ENCODE peak calls at places on chromosomes 5 and 9, in four cellular contexts. I, P, C and N are unnamed samples.

GRCh38 chr5:171336486-171337206 is 27.6 kb downstream of the TLX3 start:
- DNase-seq in C (no peak), P (peak), I (peak), N (peak)

GRCh38 chr9:73023025-73023541 is 70.2 kb upstream of the ALDH1A1 start:
- DNase-seq in P (peak), I (peak), C (peak), N (peak)

GRCh38 chr9:127333326-127334064 is 63.5 kb upstream of the SLC2A8 start:
- DNase-seq in P (no peak), C (no peak), I (no peak), N (no peak)

GRCh38 chr5:141040763-141041426 is 10.3 kb upstream of the PCDHB1 start:
- DNase-seq in C (peak), I (peak), P (peak), N (peak)

GRCh38 chr9:112831281-112831851 is 59.3 kb downstream of the SLC46A2 start:
- DNase-seq in C (no peak), I (no peak), P (no peak), N (no peak)

GRCh38 chr9:2271426-2271825 is 256.3 kb downstream of the SMARCA2 start:
- DNase-seq in P (peak), C (no peak), I (no peak), N (peak)

GRCh38 chr9:27408523-27408922 is 111.6 kb upstream of the EQTN start:
- DNase-seq in C (no peak), I (no peak), P (no peak), N (no peak)

GRCh38 chr9:125074976-125075375 is 68.4 kb downstream of the SCAI start:
- DNase-seq in P (peak), C (no peak), I (no peak), N (no peak)

GRCh38 chr5:79237735-79238560 is 2.0 kb downstream of the JMY start:
- DNase-seq in P (no peak), I (no peak), C (no peak), N (no peak)

GRCh38 chr9:33633621-33634020 is 109.6 kb downstream of the ANKRD18B start:
- DNase-seq in I (no peak), P (no peak), C (no peak), N (no peak)

GRCh38 chr5:88984040-88984439 is 101.1 kb upstream of the MEF2C start:
- DNase-seq in C (no peak), P (no peak), I (no peak), N (no peak)

GRCh38 chr5:34497031-34497808 is 158.9 kb upstream of the RAI14 start:
- DNase-seq in I (no peak), P (peak), C (no peak), N (no peak)

GRCh38 chr9:133874061-133874638 is 118.0 kb downstream of the VAV2 start:
- DNase-seq in C (no peak), P (peak), I (no peak), N (no peak)

GRCh38 chr9:130732793-130733221 is 39.2 kb downstream of the EXOSC2 start:
- DNase-seq in C (no peak), I (no peak), P (peak), N (no peak)

GRCh38 chr5:76590027-76590426 is 33.2 kb downstream of the F2RL2 start:
- DNase-seq in C (no peak), P (peak), I (no peak), N (no peak)

GRCh38 chr5:124581866-124582650 is 164.4 kb downstream of the ZNF608 start:
- DNase-seq in I (no peak), P (no peak), C (no peak), N (no peak)

GRCh38 chr5:56698463-56699381 is 116.6 kb upstream of the MAP3K1 start:
- DNase-seq in P (no peak), I (no peak), C (no peak), N (no peak)

GRCh38 chr5:174427304-174427703 is 297.1 kb upstream of the MSX2 start:
- DNase-seq in I (no peak), C (no peak), P (no peak), N (no peak)

GRCh38 chr9:110189001-110189400 is 19.0 kb downstream of the C9orf152 start:
- DNase-seq in I (no peak), P (no peak), C (no peak), N (no peak)

GRCh38 chr5:140806834-140807775 is at the start of gene PCDHA4:
- DNase-seq in I (no peak), C (peak), P (peak), N (peak)

GRCh38 chr5:126052120-126052519 is 371.1 kb upstream of the GRAMD2B start:
- DNase-seq in P (peak), I (no peak), C (no peak), N (no peak)

GRCh38 chr5:170393958-170394357 is 4.8 kb upstream of the KCNMB1 start:
- DNase-seq in I (no peak), P (no peak), C (no peak), N (no peak)

DNA sequence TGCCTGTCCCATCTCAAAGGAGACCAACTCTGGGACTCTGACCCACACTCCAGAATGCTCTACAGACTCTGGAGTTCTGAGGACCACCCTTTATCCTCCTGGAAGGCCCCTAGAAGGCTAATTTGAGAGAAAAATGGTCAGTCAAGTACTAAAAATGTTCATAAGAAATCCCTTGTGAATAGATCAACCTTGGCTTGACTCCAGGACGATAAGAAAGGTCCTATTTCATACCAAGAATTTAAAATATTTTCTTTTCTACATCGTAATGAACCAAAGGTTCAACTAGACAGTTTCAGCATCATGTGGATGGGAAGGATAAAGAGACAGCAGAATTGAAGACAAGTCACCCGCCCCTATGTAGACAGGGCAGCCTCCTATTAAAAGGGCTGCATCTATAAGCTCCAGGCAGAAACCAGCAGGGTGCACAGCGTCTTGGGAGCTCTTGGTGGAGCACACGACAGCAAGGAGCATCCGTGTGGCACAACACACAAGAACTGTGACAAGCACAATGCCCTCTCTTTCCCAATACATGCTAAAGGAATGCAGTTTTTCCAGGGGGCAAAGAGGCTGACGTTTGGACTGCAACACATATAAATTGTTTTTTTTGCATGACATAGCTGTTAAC is 38.3 kb downstream of the RASEF start:
- DNase-seq in C (no peak), P (no peak), I (no peak), N (no peak)
- TF ChIP-seq CTCF in C (no peak), P (no peak), I (no peak), N (no peak)

GRCh38 chr9:32251539-32251938 is 132.9 kb upstream of the ACO1 start:
- DNase-seq in C (peak), I (no peak), P (peak), N (peak)
- TF ChIP-seq CTCF in C (peak), I (peak), P (peak), N (peak)

DNA sequence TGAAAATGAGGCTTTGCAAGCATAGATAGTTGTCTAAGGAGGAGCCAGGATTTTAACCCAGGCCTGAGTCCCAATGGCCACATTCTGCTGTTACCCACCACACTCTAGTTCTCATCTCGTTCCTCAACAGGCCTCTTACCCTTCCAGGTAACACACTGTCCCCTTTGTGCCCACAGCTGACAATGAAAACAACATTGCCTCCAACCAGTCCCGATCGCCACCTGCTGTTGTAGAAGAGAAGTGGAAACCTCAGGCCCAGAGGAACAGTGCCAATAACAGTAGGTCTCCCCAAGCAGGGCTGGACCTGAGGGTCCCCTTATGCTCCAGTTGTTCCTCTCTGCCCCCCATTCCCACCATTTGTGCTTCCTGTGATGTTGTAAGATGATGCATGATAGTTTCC is 30.4 kb downstream of the AMBP start:
- DNase-seq in P (no peak), C (no peak), I (no peak), N (no peak)
- TF ChIP-seq CTCF in P (peak), C (peak), I (peak), N (no peak)

DNA sequence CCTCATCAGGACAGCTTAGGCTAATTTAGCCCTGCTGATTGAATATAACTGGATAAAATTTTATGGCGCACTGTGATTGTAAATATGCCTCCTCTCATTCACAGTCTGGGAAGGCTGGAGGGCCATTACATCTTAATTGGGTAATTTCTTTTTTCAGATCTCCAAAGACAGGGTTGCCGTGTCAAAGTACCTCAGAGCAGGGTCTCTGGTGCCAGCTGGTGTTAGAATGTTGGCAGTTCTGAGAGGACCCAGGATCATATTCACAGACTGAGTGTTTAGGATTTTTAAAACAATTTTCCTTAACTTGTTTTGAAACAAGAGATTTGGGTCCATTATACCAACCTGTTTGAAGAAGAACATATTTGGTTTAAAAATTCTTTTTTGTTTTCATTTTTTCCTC is 455.7 kb upstream of the TLE4 start:
- DNase-seq in C (no peak), P (no peak), I (no peak), N (no peak)
- TF ChIP-seq CTCF in C (no peak), P (no peak), I (no peak), N (no peak)

DNA sequence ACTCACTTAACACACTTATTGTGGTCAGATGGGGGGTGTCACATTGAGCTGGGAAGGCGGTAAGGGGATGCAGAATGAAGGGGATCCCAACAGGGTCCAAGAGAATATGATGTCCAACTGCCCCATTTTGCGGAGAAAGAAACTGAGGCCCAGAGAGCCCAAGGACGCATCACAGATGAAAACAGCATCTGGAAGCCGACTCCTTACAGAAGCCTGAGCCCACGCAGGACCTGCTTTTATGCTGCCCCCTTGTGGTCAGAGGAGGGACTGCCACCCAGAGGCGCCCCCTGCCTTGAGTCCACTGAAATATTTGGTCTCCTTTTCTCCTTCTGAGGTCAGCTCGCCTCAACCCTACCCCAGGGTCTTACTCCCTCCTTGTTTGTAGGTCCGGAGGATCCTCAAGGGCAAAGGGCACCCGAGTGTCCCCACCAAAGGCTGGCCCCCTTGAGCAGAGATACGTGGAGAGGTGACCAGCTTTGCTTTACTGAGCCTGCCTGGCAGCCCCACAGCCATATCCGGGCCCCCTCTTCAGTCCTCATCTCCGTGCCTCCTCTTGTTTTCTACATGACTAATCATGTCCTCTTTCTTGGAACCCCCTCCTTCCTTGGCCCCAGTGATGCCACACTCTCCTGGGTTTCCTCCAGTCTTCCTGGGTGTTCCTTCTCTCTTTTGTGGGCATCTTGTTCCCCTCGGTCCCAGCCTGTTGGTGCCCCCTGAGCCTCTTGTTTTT is 30.0 kb upstream of the TTLL11 start:
- DNase-seq in C (peak), P (peak), I (peak), N (peak)
- TF ChIP-seq CTCF in C (peak), P (peak), I (peak), N (peak)

GRCh38 chr5:11903614-11904269 is 504 bp downstream of the CTNND2 start:
- DNase-seq in C (peak), I (no peak), P (no peak), N (peak)
- TF ChIP-seq CTCF in C (peak), I (no peak), P (no peak), N (no peak)

DNA sequence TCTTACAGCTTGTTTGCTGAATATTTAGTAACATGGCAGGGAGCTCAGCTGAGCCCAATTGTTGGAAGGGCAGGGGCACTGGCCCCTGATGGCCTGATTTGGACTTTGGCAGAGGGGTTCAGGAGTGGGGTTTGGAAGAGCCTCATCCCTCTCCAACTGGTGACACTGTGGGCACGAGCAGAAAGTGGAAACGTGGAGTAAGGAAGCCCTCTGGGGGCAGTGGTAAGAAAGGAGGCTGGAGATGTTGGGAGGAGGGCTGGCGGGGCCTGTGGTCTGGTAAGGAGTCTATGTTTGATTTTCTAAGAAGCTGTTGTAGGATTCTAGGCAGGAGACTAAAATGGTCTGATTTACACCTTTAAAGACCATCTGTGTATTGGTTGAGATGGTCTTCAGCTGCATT is 208.9 kb downstream of the HSPA4 start:
- DNase-seq in I (no peak), C (no peak), P (no peak), N (no peak)
- TF ChIP-seq CTCF in I (peak), C (no peak), P (peak), N (no peak)

GRCh38 chr5:132752581-132753125 is 5.4 kb downstream of the CCNI2 start:
- DNase-seq in I (no peak), P (no peak), C (no peak), N (no peak)

GRCh38 chr5:132754947-132755346 is 7.7 kb downstream of the CCNI2 start:
- DNase-seq in P (peak), I (no peak), C (no peak), N (peak)

GRCh38 chr5:132754111-132754510 is 6.9 kb downstream of the CCNI2 start:
- DNase-seq in P (no peak), I (no peak), C (no peak), N (no peak)

GRCh38 chr5:132751971-132752580 is 4.8 kb downstream of the CCNI2 start:
- DNase-seq in P (no peak), C (no peak), I (no peak), N (no peak)

DNA sequence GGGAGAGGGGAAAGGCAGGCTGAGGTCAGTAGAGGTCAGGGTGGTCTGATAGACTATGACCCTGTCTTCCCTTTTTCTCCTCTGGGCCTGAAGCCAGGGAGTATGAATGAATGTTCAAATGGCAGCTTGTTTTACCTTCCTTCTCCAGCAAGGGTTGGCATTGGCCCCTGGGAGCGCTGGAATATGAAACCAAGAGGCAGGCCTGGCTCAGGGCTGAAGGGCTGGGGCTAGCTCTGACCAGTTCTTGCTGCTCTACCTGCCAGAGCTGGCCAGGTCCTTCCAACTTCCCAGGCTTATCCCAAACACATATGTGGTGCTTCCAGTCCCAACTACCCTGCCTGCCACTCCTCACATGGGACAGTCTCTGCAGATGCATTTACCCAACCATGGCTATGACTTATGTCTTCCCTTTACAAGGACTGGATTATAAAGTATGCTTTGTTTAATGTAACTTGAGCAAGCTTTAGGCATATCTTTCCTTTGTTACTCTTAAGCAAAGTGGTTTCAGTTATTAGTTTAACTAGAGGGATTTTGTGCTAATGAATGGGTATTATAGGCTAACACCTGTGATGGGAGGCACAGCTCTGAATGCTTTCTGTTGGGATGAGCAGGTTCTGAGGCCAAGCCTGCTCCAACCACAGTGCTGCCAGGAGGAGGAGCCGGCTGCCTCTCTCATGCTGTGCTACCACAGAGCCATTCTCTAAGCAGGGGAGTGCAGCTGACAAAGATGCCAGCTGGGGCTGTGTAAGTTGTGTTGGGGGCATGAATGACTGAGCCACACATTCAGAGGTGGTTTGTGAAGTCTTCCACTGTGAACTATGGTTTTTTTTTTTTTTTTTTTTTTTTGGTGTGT is 6.1 kb downstream of the CCNI2 start:
- DNase-seq in C (no peak), P (no peak), I (no peak), N (peak)
- TF ChIP-seq CTCF in C (no peak), P (peak), I (peak), N (no peak)

GRCh38 chr5:110346893-110347358 is 379.5 kb downstream of the TMEM232 start:
- DNase-seq in C (no peak), P (no peak), I (no peak), N (no peak)

GRCh38 chr5:110345623-110346022 is 380.8 kb downstream of the TMEM232 start:
- DNase-seq in I (no peak), C (no peak), P (no peak), N (no peak)

GRCh38 chr5:110351451-110351850 is 375.0 kb downstream of the TMEM232 start:
- DNase-seq in C (no peak), P (peak), I (peak), N (no peak)

GRCh38 chr5:110343616-110344015 is 382.9 kb downstream of the TMEM232 start:
- DNase-seq in P (no peak), C (no peak), I (no peak), N (no peak)

DNA sequence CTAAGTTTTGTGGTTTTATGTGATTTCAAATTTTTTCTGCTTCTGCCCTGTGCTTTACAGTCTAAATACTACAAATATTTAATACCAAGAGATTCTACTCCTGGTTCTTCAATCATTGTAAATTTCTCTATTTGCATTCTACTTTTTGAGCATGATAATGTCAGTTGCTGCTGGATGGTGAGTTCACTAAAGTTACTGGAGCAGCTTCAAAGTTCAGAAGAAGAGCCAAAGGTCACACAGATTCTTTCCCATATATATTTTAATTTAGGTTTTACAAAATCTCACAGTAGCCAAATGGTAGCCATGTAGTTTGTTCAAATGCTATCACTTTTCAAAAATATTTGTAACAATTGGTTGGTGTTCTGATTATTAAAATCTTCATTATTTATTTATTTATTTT is 378.7 kb downstream of the TMEM232 start:
- DNase-seq in I (no peak), C (no peak), P (no peak), N (no peak)
- TF ChIP-seq CTCF in I (no peak), C (no peak), P (no peak), N (no peak)